ENCODE peak calls at places on chromosome 1, in four cellular contexts. One of them, this sample, is unnamed.

GRCh38 chr1:93447481-93448291 is at the start of gene FNBP1L:
- DNase-seq in stimulated activated CD4-positive, alpha-beta T cell treated with anti-CD3 and anti-CD28 coated beads, Interleukin-12 subunit alpha, Interleukin-12 subunit beta, amount 100 ng/mL, for 48 hours: peak; percentile 31
- DNase-seq in EL: peak; percentile 82
- DNase-seq in stimulated activated CD8-positive, alpha-beta memory T cell treated with anti-CD3 and anti-CD28 coated beads, Interleukin-15, amount 100 ng/mL, for 1 hour: peak; percentile 14
- DNase-seq in this sample: peak; percentile 49

GRCh38 chr1:110672001-110672752 is 2.6 kb downstream of the KCNA3 start:
- DNase-seq in stimulated activated CD4-positive, alpha-beta T cell treated with anti-CD3 and anti-CD28 coated beads, Interleukin-12 subunit alpha, Interleukin-12 subunit beta, amount 100 ng/mL, for 48 hours: peak; percentile 69
- DNase-seq in EL: peak; percentile 3
- DNase-seq in stimulated activated CD8-positive, alpha-beta memory T cell treated with anti-CD3 and anti-CD28 coated beads, Interleukin-15, amount 100 ng/mL, for 1 hour: peak; percentile 65
- DNase-seq in this sample: no peak

GRCh38 chr1:110602466-110602865 is 3.7 kb downstream of the KCNA2 start:
- DNase-seq in stimulated activated CD4-positive, alpha-beta T cell treated with anti-CD3 and anti-CD28 coated beads, Interleukin-12 subunit alpha, Interleukin-12 subunit beta, amount 100 ng/mL, for 48 hours: no peak
- DNase-seq in EL: no peak
- DNase-seq in stimulated activated CD8-positive, alpha-beta memory T cell treated with anti-CD3 and anti-CD28 coated beads, Interleukin-15, amount 100 ng/mL, for 1 hour: no peak
- DNase-seq in this sample: no peak

GRCh38 chr1:153404768-153405167 is 11.6 kb upstream of the S100A7A start:
- DNase-seq in stimulated activated CD4-positive, alpha-beta T cell treated with anti-CD3 and anti-CD28 coated beads, Interleukin-12 subunit alpha, Interleukin-12 subunit beta, amount 100 ng/mL, for 48 hours: peak; percentile 30
- DNase-seq in EL: peak; percentile 6
- DNase-seq in stimulated activated CD8-positive, alpha-beta memory T cell treated with anti-CD3 and anti-CD28 coated beads, Interleukin-15, amount 100 ng/mL, for 1 hour: peak; percentile 5
- DNase-seq in this sample: peak; percentile 11

GRCh38 chr1:74971982-74972381 is 162.2 kb upstream of the LHX8 start:
- DNase-seq in stimulated activated CD4-positive, alpha-beta T cell treated with anti-CD3 and anti-CD28 coated beads, Interleukin-12 subunit alpha, Interleukin-12 subunit beta, amount 100 ng/mL, for 48 hours: no peak
- DNase-seq in EL: no peak
- DNase-seq in stimulated activated CD8-positive, alpha-beta memory T cell treated with anti-CD3 and anti-CD28 coated beads, Interleukin-15, amount 100 ng/mL, for 1 hour: no peak
- DNase-seq in this sample: no peak

GRCh38 chr1:112711041-112711440 is 4.1 kb downstream of the PPM1J start:
- DNase-seq in stimulated activated CD4-positive, alpha-beta T cell treated with anti-CD3 and anti-CD28 coated beads, Interleukin-12 subunit alpha, Interleukin-12 subunit beta, amount 100 ng/mL, for 48 hours: no peak
- DNase-seq in EL: no peak
- DNase-seq in stimulated activated CD8-positive, alpha-beta memory T cell treated with anti-CD3 and anti-CD28 coated beads, Interleukin-15, amount 100 ng/mL, for 1 hour: no peak
- DNase-seq in this sample: no peak

GRCh38 chr1:12067900-12068821 is 5.1 kb downstream of the TNFRSF8 start:
- DNase-seq in stimulated activated CD4-positive, alpha-beta T cell treated with anti-CD3 and anti-CD28 coated beads, Interleukin-12 subunit alpha, Interleukin-12 subunit beta, amount 100 ng/mL, for 48 hours: peak; percentile 62
- DNase-seq in EL: peak; percentile 74
- DNase-seq in stimulated activated CD8-positive, alpha-beta memory T cell treated with anti-CD3 and anti-CD28 coated beads, Interleukin-15, amount 100 ng/mL, for 1 hour: no peak
- DNase-seq in this sample: no peak

GRCh38 chr1:63679589-63679988 is 86.4 kb downstream of the PGM1 start:
- DNase-seq in stimulated activated CD4-positive, alpha-beta T cell treated with anti-CD3 and anti-CD28 coated beads, Interleukin-12 subunit alpha, Interleukin-12 subunit beta, amount 100 ng/mL, for 48 hours: no peak
- DNase-seq in EL: no peak
- DNase-seq in stimulated activated CD8-positive, alpha-beta memory T cell treated with anti-CD3 and anti-CD28 coated beads, Interleukin-15, amount 100 ng/mL, for 1 hour: no peak
- DNase-seq in this sample: no peak

GRCh38 chr1:173039621-173040020 is 11.1 kb downstream of the TNFSF18 start:
- DNase-seq in stimulated activated CD4-positive, alpha-beta T cell treated with anti-CD3 and anti-CD28 coated beads, Interleukin-12 subunit alpha, Interleukin-12 subunit beta, amount 100 ng/mL, for 48 hours: no peak
- DNase-seq in EL: peak; percentile 21
- DNase-seq in stimulated activated CD8-positive, alpha-beta memory T cell treated with anti-CD3 and anti-CD28 coated beads, Interleukin-15, amount 100 ng/mL, for 1 hour: no peak
- DNase-seq in this sample: no peak

GRCh38 chr1:44405041-44405803 is at the start of gene RNF220:
- DNase-seq in stimulated activated CD4-positive, alpha-beta T cell treated with anti-CD3 and anti-CD28 coated beads, Interleukin-12 subunit alpha, Interleukin-12 subunit beta, amount 100 ng/mL, for 48 hours: no peak
- DNase-seq in EL: peak; percentile 72
- DNase-seq in stimulated activated CD8-positive, alpha-beta memory T cell treated with anti-CD3 and anti-CD28 coated beads, Interleukin-15, amount 100 ng/mL, for 1 hour: no peak
- DNase-seq in this sample: no peak

GRCh38 chr1:204731997-204732396 is 46.5 kb upstream of the LRRN2 start:
- DNase-seq in stimulated activated CD4-positive, alpha-beta T cell treated with anti-CD3 and anti-CD28 coated beads, Interleukin-12 subunit alpha, Interleukin-12 subunit beta, amount 100 ng/mL, for 48 hours: no peak
- DNase-seq in EL: no peak
- DNase-seq in stimulated activated CD8-positive, alpha-beta memory T cell treated with anti-CD3 and anti-CD28 coated beads, Interleukin-15, amount 100 ng/mL, for 1 hour: no peak
- DNase-seq in this sample: no peak

GRCh38 chr1:236659792-236660587 is 26.3 kb upstream of the ACTN2 start:
- DNase-seq in stimulated activated CD4-positive, alpha-beta T cell treated with anti-CD3 and anti-CD28 coated beads, Interleukin-12 subunit alpha, Interleukin-12 subunit beta, amount 100 ng/mL, for 48 hours: no peak
- DNase-seq in EL: no peak
- DNase-seq in stimulated activated CD8-positive, alpha-beta memory T cell treated with anti-CD3 and anti-CD28 coated beads, Interleukin-15, amount 100 ng/mL, for 1 hour: no peak
- DNase-seq in this sample: no peak

GRCh38 chr1:170661646-170662411 is 2.1 kb upstream of the PRRX1 start:
- DNase-seq in stimulated activated CD4-positive, alpha-beta T cell treated with anti-CD3 and anti-CD28 coated beads, Interleukin-12 subunit alpha, Interleukin-12 subunit beta, amount 100 ng/mL, for 48 hours: no peak
- DNase-seq in EL: peak; percentile 74
- DNase-seq in stimulated activated CD8-positive, alpha-beta memory T cell treated with anti-CD3 and anti-CD28 coated beads, Interleukin-15, amount 100 ng/mL, for 1 hour: no peak
- DNase-seq in this sample: no peak

GRCh38 chr1:200535605-200536004 is 84.9 kb downstream of the KIF14 start:
- DNase-seq in stimulated activated CD4-positive, alpha-beta T cell treated with anti-CD3 and anti-CD28 coated beads, Interleukin-12 subunit alpha, Interleukin-12 subunit beta, amount 100 ng/mL, for 48 hours: no peak
- DNase-seq in EL: peak; percentile 25
- DNase-seq in stimulated activated CD8-positive, alpha-beta memory T cell treated with anti-CD3 and anti-CD28 coated beads, Interleukin-15, amount 100 ng/mL, for 1 hour: no peak
- DNase-seq in this sample: no peak

GRCh38 chr1:214331827-214332423 is 51.0 kb downstream of the SMYD2 start:
- DNase-seq in stimulated activated CD4-positive, alpha-beta T cell treated with anti-CD3 and anti-CD28 coated beads, Interleukin-12 subunit alpha, Interleukin-12 subunit beta, amount 100 ng/mL, for 48 hours: peak; percentile 47
- DNase-seq in EL: peak; percentile 50
- DNase-seq in stimulated activated CD8-positive, alpha-beta memory T cell treated with anti-CD3 and anti-CD28 coated beads, Interleukin-15, amount 100 ng/mL, for 1 hour: peak; percentile 24
- DNase-seq in this sample: peak; percentile 36

GRCh38 chr1:232682248-232682647 is 52.3 kb upstream of the SIPA1L2 start:
- DNase-seq in stimulated activated CD4-positive, alpha-beta T cell treated with anti-CD3 and anti-CD28 coated beads, Interleukin-12 subunit alpha, Interleukin-12 subunit beta, amount 100 ng/mL, for 48 hours: no peak
- DNase-seq in EL: no peak
- DNase-seq in stimulated activated CD8-positive, alpha-beta memory T cell treated with anti-CD3 and anti-CD28 coated beads, Interleukin-15, amount 100 ng/mL, for 1 hour: no peak
- DNase-seq in this sample: no peak

GRCh38 chr1:2415801-2416208 is 3.4 kb upstream of the PEX10 start:
- DNase-seq in stimulated activated CD4-positive, alpha-beta T cell treated with anti-CD3 and anti-CD28 coated beads, Interleukin-12 subunit alpha, Interleukin-12 subunit beta, amount 100 ng/mL, for 48 hours: peak; percentile 29
- DNase-seq in EL: no peak
- DNase-seq in stimulated activated CD8-positive, alpha-beta memory T cell treated with anti-CD3 and anti-CD28 coated beads, Interleukin-15, amount 100 ng/mL, for 1 hour: no peak
- DNase-seq in this sample: no peak

GRCh38 chr1:155320661-155321576 is at the start of gene RUSC1:
- DNase-seq in stimulated activated CD4-positive, alpha-beta T cell treated with anti-CD3 and anti-CD28 coated beads, Interleukin-12 subunit alpha, Interleukin-12 subunit beta, amount 100 ng/mL, for 48 hours: peak; percentile 61
- DNase-seq in EL: peak; percentile 56
- DNase-seq in stimulated activated CD8-positive, alpha-beta memory T cell treated with anti-CD3 and anti-CD28 coated beads, Interleukin-15, amount 100 ng/mL, for 1 hour: peak; percentile 36
- DNase-seq in this sample: no peak

GRCh38 chr1:13754510-13755103 is 54.6 kb downstream of the PRDM2 start:
- DNase-seq in stimulated activated CD4-positive, alpha-beta T cell treated with anti-CD3 and anti-CD28 coated beads, Interleukin-12 subunit alpha, Interleukin-12 subunit beta, amount 100 ng/mL, for 48 hours: no peak
- DNase-seq in EL: peak; percentile 31
- DNase-seq in stimulated activated CD8-positive, alpha-beta memory T cell treated with anti-CD3 and anti-CD28 coated beads, Interleukin-15, amount 100 ng/mL, for 1 hour: no peak
- DNase-seq in this sample: no peak

GRCh38 chr1:90614872-90615271 is 102.2 kb downstream of the BARHL2 start:
- DNase-seq in stimulated activated CD4-positive, alpha-beta T cell treated with anti-CD3 and anti-CD28 coated beads, Interleukin-12 subunit alpha, Interleukin-12 subunit beta, amount 100 ng/mL, for 48 hours: no peak
- DNase-seq in EL: peak; percentile 2
- DNase-seq in stimulated activated CD8-positive, alpha-beta memory T cell treated with anti-CD3 and anti-CD28 coated beads, Interleukin-15, amount 100 ng/mL, for 1 hour: no peak
- DNase-seq in this sample: no peak

GRCh38 chr1:162380061-162380846 is 1.3 kb upstream of the C1orf226 start:
- DNase-seq in stimulated activated CD4-positive, alpha-beta T cell treated with anti-CD3 and anti-CD28 coated beads, Interleukin-12 subunit alpha, Interleukin-12 subunit beta, amount 100 ng/mL, for 48 hours: no peak
- DNase-seq in EL: no peak
- DNase-seq in stimulated activated CD8-positive, alpha-beta memory T cell treated with anti-CD3 and anti-CD28 coated beads, Interleukin-15, amount 100 ng/mL, for 1 hour: no peak
- DNase-seq in this sample: no peak

GRCh38 chr1:16294219-16295212 is 57.5 kb upstream of the CPLANE2 start:
- DNase-seq in stimulated activated CD4-positive, alpha-beta T cell treated with anti-CD3 and anti-CD28 coated beads, Interleukin-12 subunit alpha, Interleukin-12 subunit beta, amount 100 ng/mL, for 48 hours: no peak
- DNase-seq in EL: no peak
- DNase-seq in stimulated activated CD8-positive, alpha-beta memory T cell treated with anti-CD3 and anti-CD28 coated beads, Interleukin-15, amount 100 ng/mL, for 1 hour: no peak
- DNase-seq in this sample: no peak

GRCh38 chr1:60222492-60223369 is 149.2 kb upstream of the C1orf87 start:
- DNase-seq in stimulated activated CD4-positive, alpha-beta T cell treated with anti-CD3 and anti-CD28 coated beads, Interleukin-12 subunit alpha, Interleukin-12 subunit beta, amount 100 ng/mL, for 48 hours: no peak
- DNase-seq in EL: no peak
- DNase-seq in stimulated activated CD8-positive, alpha-beta memory T cell treated with anti-CD3 and anti-CD28 coated beads, Interleukin-15, amount 100 ng/mL, for 1 hour: no peak
- DNase-seq in this sample: no peak

GRCh38 chr1:201740086-201740541 is 88.8 kb upstream of the IPO9 start:
- DNase-seq in stimulated activated CD4-positive, alpha-beta T cell treated with anti-CD3 and anti-CD28 coated beads, Interleukin-12 subunit alpha, Interleukin-12 subunit beta, amount 100 ng/mL, for 48 hours: no peak
- DNase-seq in EL: no peak
- DNase-seq in stimulated activated CD8-positive, alpha-beta memory T cell treated with anti-CD3 and anti-CD28 coated beads, Interleukin-15, amount 100 ng/mL, for 1 hour: no peak
- DNase-seq in this sample: no peak

GRCh38 chr1:214280386-214281029 is 451 bp upstream of the SMYD2 start:
- DNase-seq in stimulated activated CD4-positive, alpha-beta T cell treated with anti-CD3 and anti-CD28 coated beads, Interleukin-12 subunit alpha, Interleukin-12 subunit beta, amount 100 ng/mL, for 48 hours: peak; percentile 5
- DNase-seq in EL: peak; percentile 55
- DNase-seq in stimulated activated CD8-positive, alpha-beta memory T cell treated with anti-CD3 and anti-CD28 coated beads, Interleukin-15, amount 100 ng/mL, for 1 hour: no peak
- DNase-seq in this sample: peak; percentile 18

GRCh38 chr1:147247656-147248238 is 5.3 kb downstream of the CHD1L start:
- DNase-seq in stimulated activated CD4-positive, alpha-beta T cell treated with anti-CD3 and anti-CD28 coated beads, Interleukin-12 subunit alpha, Interleukin-12 subunit beta, amount 100 ng/mL, for 48 hours: no peak
- DNase-seq in EL: no peak
- DNase-seq in stimulated activated CD8-positive, alpha-beta memory T cell treated with anti-CD3 and anti-CD28 coated beads, Interleukin-15, amount 100 ng/mL, for 1 hour: no peak
- DNase-seq in this sample: no peak

GRCh38 chr1:95072117-95072516 is 634 bp downstream of the ALG14 start:
- DNase-seq in stimulated activated CD4-positive, alpha-beta T cell treated with anti-CD3 and anti-CD28 coated beads, Interleukin-12 subunit alpha, Interleukin-12 subunit beta, amount 100 ng/mL, for 48 hours: no peak
- DNase-seq in EL: no peak
- DNase-seq in stimulated activated CD8-positive, alpha-beta memory T cell treated with anti-CD3 and anti-CD28 coated beads, Interleukin-15, amount 100 ng/mL, for 1 hour: no peak
- DNase-seq in this sample: no peak

GRCh38 chr1:225750865-225751824 is 26.5 kb upstream of the SRP9 start:
- DNase-seq in stimulated activated CD4-positive, alpha-beta T cell treated with anti-CD3 and anti-CD28 coated beads, Interleukin-12 subunit alpha, Interleukin-12 subunit beta, amount 100 ng/mL, for 48 hours: no peak
- DNase-seq in EL: no peak
- DNase-seq in stimulated activated CD8-positive, alpha-beta memory T cell treated with anti-CD3 and anti-CD28 coated beads, Interleukin-15, amount 100 ng/mL, for 1 hour: no peak
- DNase-seq in this sample: no peak

GRCh38 chr1:84504580-84505021 is 1.6 kb upstream of the SPATA1 start:
- DNase-seq in stimulated activated CD4-positive, alpha-beta T cell treated with anti-CD3 and anti-CD28 coated beads, Interleukin-12 subunit alpha, Interleukin-12 subunit beta, amount 100 ng/mL, for 48 hours: no peak
- DNase-seq in EL: peak; percentile 68
- DNase-seq in stimulated activated CD8-positive, alpha-beta memory T cell treated with anti-CD3 and anti-CD28 coated beads, Interleukin-15, amount 100 ng/mL, for 1 hour: no peak
- DNase-seq in this sample: no peak

GRCh38 chr1:43358121-43358745 is 548 bp upstream of the CDC20 start:
- DNase-seq in stimulated activated CD4-positive, alpha-beta T cell treated with anti-CD3 and anti-CD28 coated beads, Interleukin-12 subunit alpha, Interleukin-12 subunit beta, amount 100 ng/mL, for 48 hours: no peak
- DNase-seq in EL: no peak
- DNase-seq in stimulated activated CD8-positive, alpha-beta memory T cell treated with anti-CD3 and anti-CD28 coated beads, Interleukin-15, amount 100 ng/mL, for 1 hour: no peak
- DNase-seq in this sample: no peak

GRCh38 chr1:5597991-5598823 is 394.0 kb downstream of the NPHP4 start:
- DNase-seq in stimulated activated CD4-positive, alpha-beta T cell treated with anti-CD3 and anti-CD28 coated beads, Interleukin-12 subunit alpha, Interleukin-12 subunit beta, amount 100 ng/mL, for 48 hours: no peak
- DNase-seq in EL: no peak
- DNase-seq in stimulated activated CD8-positive, alpha-beta memory T cell treated with anti-CD3 and anti-CD28 coated beads, Interleukin-15, amount 100 ng/mL, for 1 hour: no peak
- DNase-seq in this sample: no peak

GRCh38 chr1:230251644-230252191 is 174.4 kb downstream of the PGBD5 start:
- DNase-seq in stimulated activated CD4-positive, alpha-beta T cell treated with anti-CD3 and anti-CD28 coated beads, Interleukin-12 subunit alpha, Interleukin-12 subunit beta, amount 100 ng/mL, for 48 hours: no peak
- DNase-seq in EL: no peak
- DNase-seq in stimulated activated CD8-positive, alpha-beta memory T cell treated with anti-CD3 and anti-CD28 coated beads, Interleukin-15, amount 100 ng/mL, for 1 hour: no peak
- DNase-seq in this sample: no peak

GRCh38 chr1:44929556-44929955 is 56.8 kb downstream of the EIF2B3 start:
- DNase-seq in stimulated activated CD4-positive, alpha-beta T cell treated with anti-CD3 and anti-CD28 coated beads, Interleukin-12 subunit alpha, Interleukin-12 subunit beta, amount 100 ng/mL, for 48 hours: no peak
- DNase-seq in EL: no peak
- DNase-seq in stimulated activated CD8-positive, alpha-beta memory T cell treated with anti-CD3 and anti-CD28 coated beads, Interleukin-15, amount 100 ng/mL, for 1 hour: no peak
- DNase-seq in this sample: no peak

GRCh38 chr1:93905734-93906133 is 3.5 kb downstream of the GCLM start:
- DNase-seq in stimulated activated CD4-positive, alpha-beta T cell treated with anti-CD3 and anti-CD28 coated beads, Interleukin-12 subunit alpha, Interleukin-12 subunit beta, amount 100 ng/mL, for 48 hours: no peak
- DNase-seq in EL: peak; percentile 64
- DNase-seq in stimulated activated CD8-positive, alpha-beta memory T cell treated with anti-CD3 and anti-CD28 coated beads, Interleukin-15, amount 100 ng/mL, for 1 hour: no peak
- DNase-seq in this sample: no peak

GRCh38 chr1:149888999-149889289 is 10.4 kb upstream of the BOLA1 start:
- DNase-seq in stimulated activated CD4-positive, alpha-beta T cell treated with anti-CD3 and anti-CD28 coated beads, Interleukin-12 subunit alpha, Interleukin-12 subunit beta, amount 100 ng/mL, for 48 hours: no peak
- DNase-seq in EL: peak; percentile 60
- DNase-seq in stimulated activated CD8-positive, alpha-beta memory T cell treated with anti-CD3 and anti-CD28 coated beads, Interleukin-15, amount 100 ng/mL, for 1 hour: no peak
- DNase-seq in this sample: no peak